ENCODE peak calls at places on chromosomes 12 and 14, in six cellular contexts. K is activated CD4-positive, alpha-beta T cell treated with anti-CD3 and anti-CD28 coated beads, Interleukin-2, amount 50 U/mL, for 48 hours; R is HS-5; W is kidney epithelial cell; B is MCF 10A; N is RPMI8226. Q is an unnamed sample.

GRCh38 chr12:51868821-51869489 is 18.9 kb upstream of the ANKRD33 start:
- DNase-seq in K (no peak), R (no peak), W (no peak), B (no peak), N (no peak), Q (no peak)

GRCh38 chr12:8637666-8638065 is 25.0 kb downstream of the MFAP5 start:
- DNase-seq in K (no peak), R (no peak), W (no peak), B (no peak), N (no peak), Q (no peak)

GRCh38 chr14:38065101-38065762 is 142.5 kb upstream of the SSTR1 start:
- DNase-seq in K (peak; percentile 34), R (no peak), W (no peak), B (no peak), N (peak; percentile 11), Q (no peak)

GRCh38 chr12:111819191-111820158 is 22.6 kb upstream of the MAPKAPK5 start:
- DNase-seq in K (no peak), R (no peak), W (no peak), B (no peak), N (no peak), Q (no peak)

GRCh38 chr14:96267336-96267735 is 11.3 kb downstream of the BDKRB1 start:
- DNase-seq in K (no peak), R (no peak), W (no peak), B (peak; percentile 96), N (no peak), Q (peak; percentile 93)

GRCh38 chr12:3129301-3130052 is 52.3 kb downstream of the TSPAN9 start:
- DNase-seq in K (peak; percentile 36), R (peak; percentile 34), W (no peak), B (no peak), N (peak; percentile 52), Q (peak; percentile 65)

GRCh38 chr14:39467889-39468524 is 35.8 kb upstream of the FBXO33 start:
- DNase-seq in K (peak; percentile 45), R (no peak), W (no peak), B (peak; percentile 60), N (peak; percentile 10), Q (no peak)

GRCh38 chr12:120775862-120776552 is 50.4 kb downstream of the ACADS start:
- DNase-seq in K (no peak), R (no peak), W (no peak), B (no peak), N (no peak), Q (no peak)

GRCh38 chr12:45729233-45730115 is at the start of gene ARID2:
- DNase-seq in K (peak; percentile 67), R (peak; percentile 47), W (no peak), B (peak; percentile 67), N (peak; percentile 74), Q (no peak)

GRCh38 chr14:34857689-34858449 is 17.3 kb downstream of the BAZ1A start:
- DNase-seq in K (no peak), R (no peak), W (no peak), B (no peak), N (no peak), Q (no peak)

GRCh38 chr12:105272814-105273416 is 36.9 kb upstream of the APPL2 start:
- DNase-seq in K (no peak), R (no peak), W (no peak), B (no peak), N (no peak), Q (no peak)

GRCh38 chr14:95814363-95815225 is 62.0 kb upstream of the TUNAR start:
- DNase-seq in K (no peak), R (no peak), W (no peak), B (peak; percentile 5), N (no peak), Q (no peak)

GRCh38 chr14:34665785-34666425 is 36.0 kb upstream of the SNX6 start:
- DNase-seq in K (no peak), R (peak; percentile 92), W (no peak), B (peak; percentile 69), N (peak; percentile 94), Q (peak; percentile 82)

GRCh38 chr12:26177303-26177702 is 18.1 kb upstream of the SSPN start:
- DNase-seq in K (no peak), R (no peak), W (no peak), B (peak; percentile 9), N (no peak), Q (no peak)

GRCh38 chr12:46361667-46362034 is 10.9 kb downstream of the SLC38A2 start:
- DNase-seq in K (no peak), R (no peak), W (no peak), B (no peak), N (no peak), Q (no peak)

GRCh38 chr12:53988519-53989226 is 3.7 kb downstream of the HOXC10 start:
- DNase-seq in K (no peak), R (no peak), W (no peak), B (no peak), N (no peak), Q (no peak)

GRCh38 chr12:1167784-1168183 is 176.8 kb downstream of the ERC1 start:
- DNase-seq in K (no peak), R (no peak), W (no peak), B (no peak), N (no peak), Q (no peak)

GRCh38 chr12:108772247-108772646 is 40.9 kb upstream of the CORO1C start:
- DNase-seq in K (no peak), R (no peak), W (no peak), B (no peak), N (peak; percentile 96), Q (no peak)

GRCh38 chr12:114006482-114007425 is 40.6 kb upstream of the RBM19 start:
- DNase-seq in K (no peak), R (no peak), W (no peak), B (no peak), N (no peak), Q (no peak)

GRCh38 chr12:43676183-43676813 is 82.3 kb downstream of the PUS7L start:
- DNase-seq in K (peak; percentile 34), R (no peak), W (no peak), B (peak; percentile 59), N (peak; percentile 11), Q (no peak)

GRCh38 chr12:87406926-87407325 is 622.3 kb downstream of the C12orf50 start:
- DNase-seq in K (no peak), R (no peak), W (no peak), B (no peak), N (no peak), Q (no peak)

GRCh38 chr12:57590892-57591566 is at the start of gene PIP4K2C:
- DNase-seq in K (peak; percentile 83), R (no peak), W (peak; percentile 45), B (peak; percentile 87), N (peak; percentile 95), Q (no peak)

GRCh38 chr12:64672925-64673409 is 62.7 kb downstream of the RASSF3 start:
- DNase-seq in K (peak; percentile 57), R (no peak), W (no peak), B (peak; percentile 70), N (peak; percentile 49), Q (peak; percentile 82)

GRCh38 chr12:41286426-41286825 is 98.3 kb downstream of the PDZRN4 start:
- DNase-seq in K (no peak), R (no peak), W (no peak), B (no peak), N (no peak), Q (no peak)

GRCh38 chr12:47534695-47535094 is 171.1 kb downstream of the RPAP3 start:
- DNase-seq in K (no peak), R (no peak), W (no peak), B (peak; percentile 37), N (no peak), Q (no peak)

Q was measured in HFF-Myc.